ENCODE peak calls at places on chromosome 5, in five cellular contexts. One of them, this sample, is unnamed.

GRCh38 chr5:72850113-72850512 is 33.7 kb downstream of the TNPO1 start:
- DNase-seq in sigmoid colon: no peak
- DNase-seq in GM12878: no peak
- DNase-seq in H1: no peak
- DNase-seq in K562: no peak
- DNase-seq in this sample: no peak

GRCh38 chr5:177431317-177432142 is 5.1 kb downstream of the GRK6 start:
- DNase-seq in sigmoid colon: peak; percentile 66
- DNase-seq in GM12878: peak; percentile 77
- DNase-seq in H1: no peak
- DNase-seq in K562: no peak
- DNase-seq in this sample: peak; percentile 74

GRCh38 chr5:5700549-5700948 is 278.1 kb downstream of the ICE1 start:
- DNase-seq in sigmoid colon: no peak
- DNase-seq in GM12878: no peak
- DNase-seq in H1: no peak
- DNase-seq in K562: no peak
- DNase-seq in this sample: no peak

GRCh38 chr5:142109356-142110045 is 922 bp downstream of the NDFIP1 start:
- DNase-seq in sigmoid colon: no peak
- DNase-seq in GM12878: no peak
- DNase-seq in H1: no peak
- DNase-seq in K562: no peak
- DNase-seq in this sample: no peak

GRCh38 chr5:73229271-73229670 is 56.3 kb downstream of the TMEM174 start:
- DNase-seq in sigmoid colon: no peak
- DNase-seq in GM12878: no peak
- DNase-seq in H1: no peak
- DNase-seq in K562: no peak
- DNase-seq in this sample: no peak

GRCh38 chr5:74063821-74064598 is 438.0 kb downstream of the ARHGEF28 start:
- DNase-seq in sigmoid colon: no peak
- DNase-seq in GM12878: no peak
- DNase-seq in H1: no peak
- DNase-seq in K562: no peak
- DNase-seq in this sample: no peak

GRCh38 chr5:139100825-139101224 is 97.3 kb downstream of the SIL1 start:
- DNase-seq in sigmoid colon: no peak
- DNase-seq in GM12878: no peak
- DNase-seq in H1: no peak
- DNase-seq in K562: no peak
- DNase-seq in this sample: no peak

GRCh38 chr5:56468278-56468677 is 235.1 kb upstream of the ANKRD55 start:
- DNase-seq in sigmoid colon: no peak
- DNase-seq in GM12878: no peak
- DNase-seq in H1: no peak
- DNase-seq in K562: no peak
- DNase-seq in this sample: no peak

GRCh38 chr5:96321371-96321770 is 111.7 kb downstream of the PCSK1 start:
- DNase-seq in sigmoid colon: no peak
- DNase-seq in GM12878: no peak
- DNase-seq in H1: no peak
- DNase-seq in K562: no peak
- DNase-seq in this sample: no peak

GRCh38 chr5:172859966-172860365 is 25.9 kb downstream of the ERGIC1 start:
- DNase-seq in sigmoid colon: no peak
- DNase-seq in GM12878: no peak
- DNase-seq in H1: no peak
- DNase-seq in K562: no peak
- DNase-seq in this sample: no peak

GRCh38 chr5:3373391-3373790 is 222.2 kb upstream of the IRX1 start:
- DNase-seq in sigmoid colon: no peak
- DNase-seq in GM12878: no peak
- DNase-seq in H1: no peak
- DNase-seq in K562: no peak
- DNase-seq in this sample: no peak

GRCh38 chr5:62326302-62326701 is 20.3 kb downstream of the KIF2A start:
- DNase-seq in sigmoid colon: no peak
- DNase-seq in GM12878: no peak
- DNase-seq in H1: no peak
- DNase-seq in K562: no peak
- DNase-seq in this sample: no peak

GRCh38 chr5:34529581-34530331 is 126.4 kb upstream of the RAI14 start:
- DNase-seq in sigmoid colon: peak; percentile 76
- DNase-seq in GM12878: no peak
- DNase-seq in H1: no peak
- DNase-seq in K562: no peak
- DNase-seq in this sample: peak; percentile 45

GRCh38 chr5:9231842-9232241 is 314.0 kb downstream of the SEMA5A start:
- DNase-seq in sigmoid colon: no peak
- DNase-seq in GM12878: no peak
- DNase-seq in H1: no peak
- DNase-seq in K562: no peak
- DNase-seq in this sample: no peak

GRCh38 chr5:176812269-176813259 is 2.2 kb downstream of the UNC5A start:
- DNase-seq in sigmoid colon: no peak
- DNase-seq in GM12878: no peak
- DNase-seq in H1: peak; percentile 86
- DNase-seq in K562: peak; percentile 64
- DNase-seq in this sample: no peak

GRCh38 chr5:139600336-139600949 is 39.3 kb downstream of the UBE2D2 start:
- DNase-seq in sigmoid colon: no peak
- DNase-seq in GM12878: no peak
- DNase-seq in H1: no peak
- DNase-seq in K562: no peak
- DNase-seq in this sample: no peak

GRCh38 chr5:164153469-164154172 is 648.2 kb downstream of the MAT2B start:
- DNase-seq in sigmoid colon: no peak
- DNase-seq in GM12878: no peak
- DNase-seq in H1: no peak
- DNase-seq in K562: no peak
- DNase-seq in this sample: no peak

GRCh38 chr5:145506451-145506850 is 328.7 kb downstream of the PRELID2 start:
- DNase-seq in sigmoid colon: no peak
- DNase-seq in GM12878: no peak
- DNase-seq in H1: no peak
- DNase-seq in K562: no peak
- DNase-seq in this sample: no peak

GRCh38 chr5:43313035-43313853 is at the start of gene HMGCS1:
- DNase-seq in sigmoid colon: peak; percentile 99
- DNase-seq in GM12878: peak; percentile 100
- DNase-seq in H1: peak; percentile 94
- DNase-seq in K562: peak; percentile 98
- DNase-seq in this sample: peak; percentile 98

GRCh38 chr5:96896806-96897205 is 20.5 kb downstream of the ERAP2 start:
- DNase-seq in sigmoid colon: no peak
- DNase-seq in GM12878: no peak
- DNase-seq in H1: no peak
- DNase-seq in K562: no peak
- DNase-seq in this sample: no peak

GRCh38 chr5:137344723-137345322 is 154.3 kb downstream of the SPOCK1 start:
- DNase-seq in sigmoid colon: peak; percentile 70
- DNase-seq in GM12878: no peak
- DNase-seq in H1: peak; percentile 82
- DNase-seq in K562: peak; percentile 46
- DNase-seq in this sample: peak; percentile 24

GRCh38 chr5:161446655-161447054 is 99.9 kb downstream of the GABRB2 start:
- DNase-seq in sigmoid colon: no peak
- DNase-seq in GM12878: no peak
- DNase-seq in H1: no peak
- DNase-seq in K562: no peak
- DNase-seq in this sample: no peak

GRCh38 chr5:172527559-172527958 is 73.2 kb upstream of the SH3PXD2B start:
- DNase-seq in sigmoid colon: no peak
- DNase-seq in GM12878: no peak
- DNase-seq in H1: no peak
- DNase-seq in K562: no peak
- DNase-seq in this sample: no peak

GRCh38 chr5:36521219-36521618 is 85.2 kb upstream of the SLC1A3 start:
- DNase-seq in sigmoid colon: no peak
- DNase-seq in GM12878: no peak
- DNase-seq in H1: no peak
- DNase-seq in K562: no peak
- DNase-seq in this sample: no peak

GRCh38 chr5:1746371-1747078 is 53.1 kb downstream of the MRPL36 start:
- DNase-seq in sigmoid colon: peak; percentile 53
- DNase-seq in GM12878: no peak
- DNase-seq in H1: peak; percentile 39
- DNase-seq in K562: peak; percentile 58
- DNase-seq in this sample: peak; percentile 80

GRCh38 chr5:124180523-124181461 is 565.6 kb downstream of the ZNF608 start:
- DNase-seq in sigmoid colon: no peak
- DNase-seq in GM12878: no peak
- DNase-seq in H1: no peak
- DNase-seq in K562: no peak
- DNase-seq in this sample: no peak

GRCh38 chr5:75566710-75567309 is 44.4 kb upstream of the ANKDD1B start:
- DNase-seq in sigmoid colon: no peak
- DNase-seq in GM12878: peak; percentile 92
- DNase-seq in H1: no peak
- DNase-seq in K562: peak; percentile 64
- DNase-seq in this sample: no peak
- TF ChIP-seq EP300 in sigmoid colon: no peak
- TF ChIP-seq EP300 in GM12878: peak; percentile 86
- TF ChIP-seq EP300 in H1: no peak
- TF ChIP-seq EP300 in K562: peak; percentile 70
- TF ChIP-seq EP300 in this sample: no peak

DNA sequence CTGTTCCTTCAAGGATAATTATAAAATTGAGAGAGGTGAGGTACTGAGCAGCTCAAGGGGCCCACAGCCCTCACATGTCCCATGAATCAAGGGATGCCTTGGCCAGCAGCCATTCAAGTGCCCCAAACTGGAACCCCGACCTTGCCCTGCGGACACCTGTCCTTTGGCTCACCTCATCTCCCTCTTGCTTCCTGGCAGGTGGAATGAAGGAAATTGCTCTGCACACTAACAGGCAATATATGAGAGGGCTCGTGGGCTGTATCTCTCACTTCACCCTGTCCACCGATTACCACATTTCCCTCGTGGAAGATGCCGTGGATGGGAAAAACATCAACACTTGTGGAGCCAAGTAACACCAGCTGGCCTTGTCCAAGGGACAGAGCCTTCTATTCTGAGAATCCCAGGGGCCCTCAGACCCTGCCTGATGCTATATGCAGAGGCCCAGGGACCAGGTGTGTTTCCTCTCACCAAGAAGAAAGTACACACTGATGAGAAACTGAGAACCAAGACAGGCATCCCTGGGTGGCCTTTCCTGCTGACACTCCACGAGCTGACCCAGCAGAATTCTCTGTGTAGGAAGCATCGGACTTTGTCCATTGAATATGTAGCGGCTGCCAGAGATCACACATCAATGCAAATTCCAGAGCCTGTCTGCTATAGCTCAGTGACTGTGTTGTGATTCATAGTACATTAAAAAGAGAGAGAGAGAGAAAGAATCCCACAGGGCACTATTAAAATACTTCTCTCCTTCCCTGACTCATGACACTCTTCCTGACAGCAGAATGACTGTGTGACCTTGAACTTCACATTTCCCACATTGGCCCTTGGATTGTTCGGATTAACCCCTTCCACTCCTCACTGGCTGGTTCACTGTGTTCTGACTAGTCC is 92.6 kb downstream of the LIFR start:
- DNase-seq in sigmoid colon: peak; percentile 74
- DNase-seq in GM12878: no peak
- DNase-seq in H1: no peak
- DNase-seq in K562: no peak
- DNase-seq in this sample: no peak
- H3K4me1 ChIP-seq in sigmoid colon: no peaks in the 10 kb centered on the region
- H3K4me1 ChIP-seq in GM12878: no peaks in the 10 kb centered on the region
- H3K4me1 ChIP-seq in H1: peaks cover 9% of the 10 kb centered on the region
- H3K4me1 ChIP-seq in K562: peaks cover 8% of the 10 kb centered on the region
- H3K4me1 ChIP-seq in this sample: peaks cover 28% of the 10 kb centered on the region

GRCh38 chr5:151157426-151158286 is at the start of gene ANXA6:
- DNase-seq in sigmoid colon: peak; percentile 95
- DNase-seq in GM12878: no peak
- DNase-seq in H1: peak; percentile 84
- DNase-seq in K562: peak; percentile 92
- DNase-seq in this sample: peak; percentile 96
- TF ChIP-seq EP300 in sigmoid colon: no peak
- TF ChIP-seq EP300 in GM12878: no peak
- TF ChIP-seq EP300 in H1: no peak
- TF ChIP-seq EP300 in K562: peak; percentile 13
- TF ChIP-seq EP300 in this sample: no peak

DNA sequence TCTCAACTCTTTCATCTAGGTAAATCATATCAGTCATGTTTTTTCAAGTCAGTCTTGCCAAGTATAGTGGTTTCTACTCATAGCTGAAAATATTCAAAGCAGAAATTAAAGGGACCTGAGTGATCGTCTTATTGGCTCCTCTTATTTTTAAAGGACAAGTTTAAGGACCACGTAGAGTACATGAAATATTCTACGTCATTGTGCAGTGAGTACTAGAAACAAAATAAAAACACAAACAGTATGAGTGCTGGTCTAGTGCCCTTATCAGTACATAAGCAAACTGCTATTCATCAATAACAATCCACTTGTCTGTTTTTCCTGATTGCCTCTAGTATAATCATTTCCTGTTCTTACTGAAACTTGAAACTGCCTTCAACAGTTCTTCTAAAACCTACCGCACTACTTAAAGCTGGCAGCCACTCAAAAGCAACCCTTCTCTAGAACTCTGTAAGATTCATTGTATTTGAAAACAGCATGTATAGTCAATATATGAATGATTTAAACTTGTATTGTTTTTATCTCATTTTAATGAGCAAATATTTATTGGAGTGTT is 853.7 kb downstream of the TAF11L14 start:
- DNase-seq in sigmoid colon: no peak
- DNase-seq in GM12878: no peak
- DNase-seq in H1: no peak
- DNase-seq in K562: no peak
- DNase-seq in this sample: no peak
- H3K4me1 ChIP-seq in sigmoid colon: no peaks in the 10 kb centered on the region
- H3K4me1 ChIP-seq in GM12878: no peaks in the 10 kb centered on the region
- H3K4me1 ChIP-seq in H1: peaks cover 7% of the 10 kb centered on the region
- H3K4me1 ChIP-seq in K562: no peaks in the 10 kb centered on the region
- H3K4me1 ChIP-seq in this sample: no peaks in the 10 kb centered on the region

GRCh38 chr5:600551-601541 is 11.3 kb upstream of the CEP72 start:
- DNase-seq in sigmoid colon: peak; percentile 49
- DNase-seq in GM12878: no peak
- DNase-seq in H1: no peak
- DNase-seq in K562: no peak
- DNase-seq in this sample: no peak
- TF ChIP-seq EP300 in sigmoid colon: no peak
- TF ChIP-seq EP300 in GM12878: no peak
- TF ChIP-seq EP300 in H1: no peak
- TF ChIP-seq EP300 in K562: no peak
- TF ChIP-seq EP300 in this sample: no peak

DNA sequence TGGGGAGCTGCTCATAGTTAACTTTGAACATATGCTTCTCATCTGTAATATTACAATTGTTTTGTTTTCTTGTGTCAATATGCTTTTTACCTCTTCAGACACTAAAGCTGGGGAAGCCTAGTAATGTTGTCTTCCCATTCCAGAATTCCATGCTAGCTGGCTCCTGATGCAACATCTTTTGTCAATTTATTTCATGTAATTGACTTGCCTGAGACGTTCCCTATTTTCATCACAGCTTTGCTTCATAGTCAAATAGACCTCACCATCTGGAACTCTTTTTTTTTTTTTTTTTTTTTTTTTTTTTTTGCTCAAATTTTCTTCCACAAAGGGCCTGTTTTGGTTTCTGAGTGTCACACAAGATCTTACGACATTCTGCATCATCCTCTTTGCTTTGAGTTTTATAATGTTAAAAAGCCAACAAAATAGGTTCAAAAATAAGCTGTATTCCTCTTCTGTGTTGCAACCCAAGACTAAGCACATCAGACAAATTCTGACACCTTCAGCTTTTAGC is 235.3 kb downstream of the NR3C1 start:
- DNase-seq in sigmoid colon: no peak
- DNase-seq in GM12878: no peak
- DNase-seq in H1: no peak
- DNase-seq in K562: no peak
- DNase-seq in this sample: no peak
- H3K4me1 ChIP-seq in sigmoid colon: no peaks in the 10 kb centered on the region
- H3K4me1 ChIP-seq in GM12878: no peaks in the 10 kb centered on the region
- H3K4me1 ChIP-seq in H1: peaks cover 4% of the 10 kb centered on the region
- H3K4me1 ChIP-seq in K562: no peaks in the 10 kb centered on the region
- H3K4me1 ChIP-seq in this sample: no peaks in the 10 kb centered on the region